ENCODE peak calls at places on chromosomes 11 and 22, in eight cellular contexts. B is fibroblast of lung; S is body of pancreas; E is heart left ventricle; G is heart right ventricle; V is cardiac muscle cell; C is CD8-positive, alpha-beta T cell; K is colonic mucosa. N is an unnamed sample.

GRCh38 chr11:47161134-47161854 is 15.4 kb downstream of the ARFGAP2 start:
- DNase-seq in B (peak; percentile 72), S (peak; percentile 75), E (peak; percentile 63), G (peak; percentile 45), V (peak; percentile 64), C (peak; percentile 64), K (peak; percentile 65), N (peak; percentile 73)

GRCh38 chr11:103806130-103806900 is 230.1 kb upstream of the DDI1 start:
- DNase-seq in B (peak; percentile 92), S (no peak), E (peak; percentile 28), G (no peak), V (no peak), C (no peak), K (no peak), N (peak; percentile 13)

GRCh38 chr11:1566381-1567051 is 5.6 kb downstream of the DUSP8 start:
- DNase-seq in B (no peak), S (no peak), E (no peak), G (no peak), V (no peak), C (no peak), K (no peak), N (no peak)

GRCh38 chr11:102933627-102934026 is 21.9 kb downstream of the MMP13 start:
- DNase-seq in B (no peak), S (no peak), E (no peak), G (no peak), V (no peak), C (no peak), K (no peak), N (no peak)

GRCh38 chr11:71501071-71501985 is 25.7 kb upstream of the KRTAP5-7 start:
- DNase-seq in B (no peak), S (no peak), E (no peak), G (no peak), V (no peak), C (no peak), K (no peak), N (no peak)

GRCh38 chr11:1532606-1533341 is 39.3 kb downstream of the DUSP8 start:
- DNase-seq in B (no peak), S (no peak), E (peak; percentile 29), G (no peak), V (no peak), C (no peak), K (no peak), N (no peak)

GRCh38 chr11:914747-915493 is 4.3 kb upstream of the CHID1 start:
- DNase-seq in B (no peak), S (no peak), E (peak; percentile 83), G (peak; percentile 55), V (no peak), C (no peak), K (peak; percentile 38), N (no peak)

GRCh38 chr22:46584081-46584903 is 35.9 kb upstream of the GRAMD4 start:
- DNase-seq in B (no peak), S (no peak), E (peak; percentile 38), G (no peak), V (no peak), C (no peak), K (no peak), N (no peak)

GRCh38 chr11:73761403-73761945 is 600 bp upstream of the RAB6A start:
- DNase-seq in B (no peak), S (peak; percentile 35), E (peak; percentile 33), G (peak; percentile 26), V (no peak), C (no peak), K (no peak), N (no peak)

GRCh38 chr11:18065572-18065971 is 19.5 kb upstream of the TPH1 start:
- DNase-seq in B (no peak), S (no peak), E (no peak), G (no peak), V (peak; percentile 26), C (no peak), K (peak; percentile 52), N (no peak)

GRCh38 chr22:38246692-38247091 is 26.1 kb downstream of the TMEM184B start:
- DNase-seq in B (no peak), S (no peak), E (peak; percentile 79), G (peak; percentile 67), V (no peak), C (no peak), K (no peak), N (no peak)

GRCh38 chr22:29215012-29215860 is 9.5 kb downstream of the EMID1 start:
- DNase-seq in B (no peak), S (no peak), E (no peak), G (no peak), V (no peak), C (no peak), K (no peak), N (no peak)

GRCh38 chr11:86575208-86575855 is 97.1 kb downstream of the ME3 start:
- DNase-seq in B (peak; percentile 43), S (no peak), E (no peak), G (no peak), V (no peak), C (no peak), K (no peak), N (no peak)

GRCh38 chr11:19980388-19980787 is 179.9 kb downstream of the DBX1 start:
- DNase-seq in B (peak; percentile 54), S (no peak), E (no peak), G (no peak), V (no peak), C (no peak), K (no peak), N (no peak)

GRCh38 chr11:19980957-19981669 is 179.2 kb downstream of the DBX1 start:
- DNase-seq in B (peak; percentile 86), S (peak; percentile 28), E (no peak), G (no peak), V (no peak), C (no peak), K (no peak), N (no peak)

GRCh38 chr11:19977941-19978340 is 182.3 kb downstream of the DBX1 start:
- DNase-seq in B (no peak), S (no peak), E (no peak), G (no peak), V (no peak), C (no peak), K (no peak), N (no peak)

GRCh38 chr11:19978668-19979518 is 181.4 kb downstream of the DBX1 start:
- DNase-seq in B (peak; percentile 95), S (no peak), E (no peak), G (no peak), V (no peak), C (no peak), K (no peak), N (peak; percentile 61)

DNA sequence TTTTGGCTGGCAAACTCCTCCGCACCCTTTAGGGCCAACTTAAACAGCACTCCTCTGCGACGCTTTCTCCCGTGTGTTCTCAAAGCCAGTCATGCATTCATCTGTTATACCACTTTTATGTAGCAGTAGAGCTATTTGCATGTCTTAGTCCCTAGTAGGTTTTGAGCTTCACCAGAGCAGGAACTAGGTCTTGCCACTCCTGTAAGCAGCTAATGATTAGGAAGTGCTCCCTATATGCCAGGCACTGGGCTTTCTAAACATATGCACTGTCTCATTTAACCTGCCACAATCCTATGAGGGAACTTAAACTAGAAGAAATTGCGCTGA is 180.8 kb downstream of the DBX1 start:
- DNase-seq in B (no peak), S (no peak), E (no peak), G (no peak), V (no peak), C (no peak), K (no peak), N (no peak)
- TF ChIP-seq CTCF in B (no peak), S (no peak), E (no peak), G (no peak), V (no peak), C (no peak), K (no peak), N (no peak)

GRCh38 chr11:128379587-128380279 is 207.6 kb downstream of the ETS1 start:
- DNase-seq in B (no peak), S (no peak), E (no peak), G (no peak), V (peak; percentile 31), C (peak; percentile 26), K (no peak), N (no peak)
- TF ChIP-seq CTCF in B (no peak), S (no peak), E (no peak), G (no peak), V (no peak), C (no peak), K (no peak), N (no peak)

GRCh38 chr11:108664730-108665525 is at the start of gene DDX10:
- DNase-seq in B (peak; percentile 98), S (peak; percentile 99), E (peak; percentile 99), G (peak; percentile 98), V (peak; percentile 99), C (peak; percentile 99), K (peak; percentile 99), N (peak; percentile 93)
- TF ChIP-seq CTCF in B (no peak), S (no peak), E (no peak), G (no peak), V (no peak), C (no peak), K (no peak), N (no peak)

GRCh38 chr11:80538040-80538439 is 1097.2 kb upstream of the TENM4 start:
- DNase-seq in B (no peak), S (no peak), E (no peak), G (no peak), V (no peak), C (no peak), K (no peak), N (no peak)

GRCh38 chr11:80542704-80543103 is 1101.9 kb upstream of the TENM4 start:
- DNase-seq in B (no peak), S (no peak), E (no peak), G (no peak), V (no peak), C (no peak), K (no peak), N (no peak)
- TF ChIP-seq CTCF in B (no peak), S (no peak), E (no peak), G (no peak), V (no peak), C (no peak), K (no peak), N (no peak)

GRCh38 chr11:110092577-110093406 is at the start of gene ZC3H12C:
- DNase-seq in B (peak; percentile 93), S (peak; percentile 88), E (peak; percentile 86), G (peak; percentile 85), V (peak; percentile 91), C (no peak), K (peak; percentile 88), N (peak; percentile 88)
- TF ChIP-seq CTCF in B (peak; percentile 32), S (peak; percentile 38), E (no peak), G (peak; percentile 60), V (peak; percentile 36), C (no peak), K (no peak), N (peak; percentile 19)

N was measured in Calu3.